ENCODE peak calls at places on chromosomes 1 and 21, in five cellular contexts. N is lung, D is psoas muscle, M is stomach, C is left ventricle myocardium inferior. K is an unnamed sample.

GRCh38 chr1:229229721-229230135 is 41.2 kb upstream of the RAB4A start:
- DNase-seq in N (peak; percentile 65), D (peak; percentile 81), M (peak; percentile 76), C (peak; percentile 61), K (no peak)

GRCh38 chr1:160053548-160054365 is 16.2 kb downstream of the KCNJ10 start:
- DNase-seq in N (no peak), D (no peak), M (no peak), C (no peak), K (no peak)

GRCh38 chr1:84385347-84385746 is 12.9 kb upstream of the DNASE2B start:
- DNase-seq in N (no peak), D (no peak), M (no peak), C (no peak), K (no peak)

GRCh38 chr21:28317177-28317950 is 675.3 kb downstream of the LTN1 start:
- DNase-seq in N (no peak), D (no peak), M (no peak), C (no peak), K (no peak)

GRCh38 chr1:110004583-110004982 is 20.0 kb downstream of the AHCYL1 start:
- DNase-seq in N (no peak), D (no peak), M (no peak), C (no peak), K (no peak)

GRCh38 chr1:64401285-64401684 is 68.6 kb upstream of the CACHD1 start:
- DNase-seq in N (no peak), D (no peak), M (no peak), C (no peak), K (no peak)

GRCh38 chr21:34598931-34599400 is 15.9 kb downstream of the RCAN1 start:
- DNase-seq in N (no peak), D (no peak), M (no peak), C (no peak), K (no peak)

GRCh38 chr1:116777831-116778830 is 23.9 kb downstream of the CD2 start:
- DNase-seq in N (no peak), D (no peak), M (no peak), C (no peak), K (no peak)

GRCh38 chr1:223189903-223190724 is 47.1 kb upstream of the TLR5 start:
- DNase-seq in N (peak; percentile 27), D (no peak), M (no peak), C (no peak), K (no peak)

GRCh38 chr1:151371340-151371739 is 1.2 kb downstream of the SELENBP1 start:
- DNase-seq in N (peak; percentile 89), D (peak; percentile 81), M (peak; percentile 84), C (peak; percentile 66), K (no peak)

GRCh38 chr21:31354122-31354521 is 10.1 kb upstream of the TIAM1 start:
- DNase-seq in N (no peak), D (no peak), M (no peak), C (no peak), K (no peak)

GRCh38 chr1:30525980-30526651 is 197.3 kb downstream of the MATN1 start:
- DNase-seq in N (no peak), D (peak; percentile 82), M (peak; percentile 23), C (peak; percentile 35), K (no peak)

GRCh38 chr1:157562515-157562914 is 10.2 kb upstream of the FCRL5 start:
- DNase-seq in N (no peak), D (no peak), M (no peak), C (no peak), K (no peak)

GRCh38 chr21:37341254-37341960 is 25.2 kb upstream of the DYRK1A start:
- DNase-seq in N (no peak), D (no peak), M (no peak), C (no peak), K (no peak)

GRCh38 chr1:115729765-115730164 is 38.7 kb downstream of the CASQ2 start:
- DNase-seq in N (no peak), D (no peak), M (no peak), C (no peak), K (no peak)

GRCh38 chr1:231844986-231845502 is 218.5 kb downstream of the DISC1 start:
- DNase-seq in N (no peak), D (no peak), M (no peak), C (no peak), K (no peak)

GRCh38 chr1:174519845-174520244 is 72.1 kb downstream of the GPR52 start:
- DNase-seq in N (no peak), D (no peak), M (no peak), C (peak; percentile 40), K (no peak)

GRCh38 chr1:151402764-151403163 is 3.4 kb downstream of the PSMB4 start:
- DNase-seq in N (no peak), D (no peak), M (no peak), C (no peak), K (no peak)

GRCh38 chr1:18940303-18941020 is 16.0 kb downstream of the IFFO2 start:
- DNase-seq in N (no peak), D (no peak), M (no peak), C (no peak), K (no peak)

GRCh38 chr1:181251001-181251712 is 162.7 kb downstream of the IER5 start:
- DNase-seq in N (no peak), D (no peak), M (peak; percentile 26), C (no peak), K (no peak)

GRCh38 chr1:225890346-225891228 is 1.6 kb upstream of the LEFTY1 start:
- DNase-seq in N (no peak), D (peak; percentile 51), M (no peak), C (no peak), K (no peak)

GRCh38 chr1:156488566-156489165 is 11.9 kb downstream of the MEF2D start:
- DNase-seq in N (no peak), D (no peak), M (no peak), C (no peak), K (no peak)

GRCh38 chr1:67648582-67649326 is 36.2 kb upstream of the GADD45A start:
- DNase-seq in N (no peak), D (no peak), M (no peak), C (no peak), K (no peak)

GRCh38 chr21:40685121-40685630 is 161.8 kb downstream of the DSCAM start:
- DNase-seq in N (no peak), D (no peak), M (no peak), C (peak; percentile 27), K (no peak)

GRCh38 chr1:198165927-198166647 is 9.3 kb downstream of the NEK7 start:
- DNase-seq in N (no peak), D (no peak), M (no peak), C (no peak), K (no peak)

GRCh38 chr1:84913025-84913892 is 20.3 kb upstream of the LPAR3 start:
- DNase-seq in N (no peak), D (no peak), M (no peak), C (no peak), K (no peak)

GRCh38 chr1:41900611-41901444 is 17.9 kb downstream of the HIVEP3 start:
- DNase-seq in N (peak; percentile 22), D (no peak), M (no peak), C (no peak), K (peak; percentile 42)

GRCh38 chr1:201016211-201016651 is 7.3 kb downstream of the KIF21B start:
- DNase-seq in N (no peak), D (no peak), M (no peak), C (peak; percentile 33), K (no peak)

GRCh38 chr1:162200096-162200847 is 130.8 kb downstream of the NOS1AP start:
- DNase-seq in N (no peak), D (no peak), M (no peak), C (no peak), K (no peak)

GRCh38 chr1:3660704-3661103 is 8.4 kb downstream of the TP73 start:
- DNase-seq in N (no peak), D (no peak), M (no peak), C (no peak), K (no peak)

GRCh38 chr21:28632718-28633408 is 359.8 kb downstream of the LTN1 start:
- DNase-seq in N (no peak), D (no peak), M (no peak), C (no peak), K (no peak)

GRCh38 chr1:102897537-102897936 is 210.8 kb downstream of the COL11A1 start:
- DNase-seq in N (no peak), D (no peak), M (no peak), C (no peak), K (no peak)

GRCh38 chr21:36945496-36946138 is 20.9 kb downstream of the HLCS start:
- DNase-seq in N (no peak), D (no peak), M (no peak), C (no peak), K (no peak)

GRCh38 chr1:153333902-153334301 is 14.7 kb downstream of the PGLYRP4 start:
- DNase-seq in N (no peak), D (no peak), M (no peak), C (no peak), K (no peak)
- H3K27me3 ChIP-seq in N (no peaks in the 10 kb centered on the region), D (peaks cover 2% of the 10 kb centered on the region), M (no peaks in the 10 kb centered on the region), C (peaks cover 28% of the 10 kb centered on the region), K (no peaks in the 10 kb centered on the region)

GRCh38 chr1:39157304-39157703 is 47.2 kb upstream of the MACF1 start:
- DNase-seq in N (no peak), D (no peak), M (no peak), C (no peak), K (no peak)

GRCh38 chr1:39159224-39160036 is 45.1 kb upstream of the MACF1 start:
- DNase-seq in N (peak; percentile 65), D (no peak), M (peak; percentile 52), C (no peak), K (no peak)

GRCh38 chr1:39158330-39159086 is 46.0 kb upstream of the MACF1 start:
- DNase-seq in N (peak; percentile 46), D (no peak), M (peak; percentile 85), C (no peak), K (no peak)

GRCh38 chr1:39163469-39163868 is 41.0 kb upstream of the MACF1 start:
- DNase-seq in N (no peak), D (no peak), M (no peak), C (no peak), K (no peak)

DNA sequence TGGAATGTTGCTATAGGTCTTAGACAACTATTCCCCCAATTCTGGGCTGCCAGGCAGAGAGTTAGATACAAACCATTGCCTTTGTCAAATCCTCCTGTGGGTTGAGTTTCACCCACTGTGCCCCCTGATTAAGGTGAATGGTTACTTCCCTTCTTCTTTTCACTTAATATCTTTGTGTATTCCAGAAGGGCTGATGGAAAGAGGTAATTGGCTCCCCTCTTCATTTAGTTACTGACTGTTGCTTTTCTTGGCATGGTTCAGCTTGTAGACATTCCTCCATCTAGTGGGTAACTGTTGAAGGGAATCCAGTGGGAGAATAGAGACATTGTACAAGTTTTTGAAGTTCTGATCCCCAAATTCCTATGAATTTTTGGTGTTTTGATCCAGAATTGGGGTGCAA is 43.8 kb upstream of the MACF1 start:
- DNase-seq in N (no peak), D (no peak), M (no peak), C (no peak), K (no peak)
- H3K4me1 ChIP-seq in N (peaks cover 23% of the 10 kb centered on the region), D (peaks cover 49% of the 10 kb centered on the region), M (peaks cover 55% of the 10 kb centered on the region), C (peaks cover 59% of the 10 kb centered on the region), K (peaks cover 53% of the 10 kb centered on the region)

GRCh38 chr1:25703671-25704637 is 87.4 kb downstream of the MAN1C1 start:
- DNase-seq in N (no peak), D (no peak), M (no peak), C (peak; percentile 36), K (no peak)
- H3K27ac ChIP-seq in N (peak overlapping the region; percentile 5), D (no peak overlapping the region), M (no peak overlapping the region), C (peak overlapping the region; percentile 96), K (peak overlapping the region; percentile 29)

GRCh38 chr1:46495778-46496177 is 6.1 kb downstream of the DMBX1 start:
- DNase-seq in N (no peak), D (no peak), M (no peak), C (no peak), K (no peak)
- H3K27me3 ChIP-seq in N (peaks cover 3% of the 10 kb centered on the region), D (peaks cover 45% of the 10 kb centered on the region), M (peaks cover 18% of the 10 kb centered on the region), C (peaks cover 89% of the 10 kb centered on the region), K (peaks cover 18% of the 10 kb centered on the region)